ENCODE peak calls at places on chromosomes 11 and 22, in seven cellular contexts. One of them, this sample, is unnamed.

GRCh38 chr11:99351620-99352019 is 330.9 kb downstream of the CNTN5 start:
- DNase-seq in memory B cell: no peak
- DNase-seq in cardiac muscle cell: no peak
- DNase-seq in activated CD4-positive, alpha-beta T cell treated with anti-CD3 and anti-CD28 coated beads, Interleukin-2, amount 50 U/mL, for 48 hours: no peak
- DNase-seq in aorta: no peak
- DNase-seq in activated effector memory CD4-positive, alpha-beta T cell treated with anti-CD3 and anti-CD28 coated beads, Interleukin-2, amount 50 U/mL, for 16 hours: no peak
- DNase-seq in AG10803: no peak
- DNase-seq in this sample: no peak

GRCh38 chr11:44621784-44622183 is 56.3 kb downstream of the CD82 start:
- DNase-seq in cardiac muscle cell: no peak
- DNase-seq in memory B cell: peak
- DNase-seq in activated effector memory CD4-positive, alpha-beta T cell treated with anti-CD3 and anti-CD28 coated beads, Interleukin-2, amount 50 U/mL, for 16 hours: no peak
- DNase-seq in aorta: peak
- DNase-seq in AG10803: no peak
- DNase-seq in activated CD4-positive, alpha-beta T cell treated with anti-CD3 and anti-CD28 coated beads, Interleukin-2, amount 50 U/mL, for 48 hours: no peak
- DNase-seq in this sample: peak

GRCh38 chr11:101582242-101583052 is 1.4 kb downstream of the TRPC6 start:
- DNase-seq in activated CD4-positive, alpha-beta T cell treated with anti-CD3 and anti-CD28 coated beads, Interleukin-2, amount 50 U/mL, for 48 hours: no peak
- DNase-seq in aorta: peak
- DNase-seq in AG10803: no peak
- DNase-seq in memory B cell: no peak
- DNase-seq in cardiac muscle cell: peak
- DNase-seq in activated effector memory CD4-positive, alpha-beta T cell treated with anti-CD3 and anti-CD28 coated beads, Interleukin-2, amount 50 U/mL, for 16 hours: no peak
- DNase-seq in this sample: no peak

GRCh38 chr11:96361778-96362177 is 18.8 kb upstream of the MAML2 start:
- DNase-seq in cardiac muscle cell: no peak
- DNase-seq in memory B cell: no peak
- DNase-seq in AG10803: no peak
- DNase-seq in activated effector memory CD4-positive, alpha-beta T cell treated with anti-CD3 and anti-CD28 coated beads, Interleukin-2, amount 50 U/mL, for 16 hours: no peak
- DNase-seq in aorta: no peak
- DNase-seq in activated CD4-positive, alpha-beta T cell treated with anti-CD3 and anti-CD28 coated beads, Interleukin-2, amount 50 U/mL, for 48 hours: no peak
- DNase-seq in this sample: no peak

GRCh38 chr11:131530411-131530810 is 160.0 kb downstream of the NTM start:
- DNase-seq in memory B cell: no peak
- DNase-seq in AG10803: no peak
- DNase-seq in activated effector memory CD4-positive, alpha-beta T cell treated with anti-CD3 and anti-CD28 coated beads, Interleukin-2, amount 50 U/mL, for 16 hours: no peak
- DNase-seq in activated CD4-positive, alpha-beta T cell treated with anti-CD3 and anti-CD28 coated beads, Interleukin-2, amount 50 U/mL, for 48 hours: no peak
- DNase-seq in aorta: no peak
- DNase-seq in cardiac muscle cell: no peak
- DNase-seq in this sample: no peak

GRCh38 chr22:31044262-31044861 is 36.8 kb upstream of the SMTN start:
- DNase-seq in aorta: peak
- DNase-seq in activated effector memory CD4-positive, alpha-beta T cell treated with anti-CD3 and anti-CD28 coated beads, Interleukin-2, amount 50 U/mL, for 16 hours: no peak
- DNase-seq in AG10803: peak
- DNase-seq in cardiac muscle cell: no peak
- DNase-seq in activated CD4-positive, alpha-beta T cell treated with anti-CD3 and anti-CD28 coated beads, Interleukin-2, amount 50 U/mL, for 48 hours: no peak
- DNase-seq in memory B cell: no peak
- DNase-seq in this sample: peak

GRCh38 chr11:65791719-65792213 is 4.9 kb downstream of the OVOL1 start:
- DNase-seq in aorta: no peak
- DNase-seq in activated effector memory CD4-positive, alpha-beta T cell treated with anti-CD3 and anti-CD28 coated beads, Interleukin-2, amount 50 U/mL, for 16 hours: peak
- DNase-seq in AG10803: no peak
- DNase-seq in memory B cell: no peak
- DNase-seq in cardiac muscle cell: no peak
- DNase-seq in activated CD4-positive, alpha-beta T cell treated with anti-CD3 and anti-CD28 coated beads, Interleukin-2, amount 50 U/mL, for 48 hours: peak
- DNase-seq in this sample: no peak

GRCh38 chr11:15707971-15708370 is 593.2 kb downstream of the INSC start:
- DNase-seq in cardiac muscle cell: no peak
- DNase-seq in activated effector memory CD4-positive, alpha-beta T cell treated with anti-CD3 and anti-CD28 coated beads, Interleukin-2, amount 50 U/mL, for 16 hours: no peak
- DNase-seq in memory B cell: no peak
- DNase-seq in AG10803: no peak
- DNase-seq in aorta: no peak
- DNase-seq in activated CD4-positive, alpha-beta T cell treated with anti-CD3 and anti-CD28 coated beads, Interleukin-2, amount 50 U/mL, for 48 hours: no peak
- DNase-seq in this sample: peak

GRCh38 chr22:33625959-33626358 is 294.3 kb downstream of the LARGE1 start:
- DNase-seq in cardiac muscle cell: no peak
- DNase-seq in aorta: no peak
- DNase-seq in activated CD4-positive, alpha-beta T cell treated with anti-CD3 and anti-CD28 coated beads, Interleukin-2, amount 50 U/mL, for 48 hours: no peak
- DNase-seq in AG10803: no peak
- DNase-seq in activated effector memory CD4-positive, alpha-beta T cell treated with anti-CD3 and anti-CD28 coated beads, Interleukin-2, amount 50 U/mL, for 16 hours: no peak
- DNase-seq in memory B cell: no peak
- DNase-seq in this sample: no peak

GRCh38 chr11:19242184-19242932 is 1.6 kb upstream of the E2F8 start:
- DNase-seq in memory B cell: no peak
- DNase-seq in cardiac muscle cell: no peak
- DNase-seq in aorta: no peak
- DNase-seq in activated effector memory CD4-positive, alpha-beta T cell treated with anti-CD3 and anti-CD28 coated beads, Interleukin-2, amount 50 U/mL, for 16 hours: no peak
- DNase-seq in AG10803: no peak
- DNase-seq in activated CD4-positive, alpha-beta T cell treated with anti-CD3 and anti-CD28 coated beads, Interleukin-2, amount 50 U/mL, for 48 hours: peak
- DNase-seq in this sample: peak

GRCh38 chr11:61545341-61545740 is 35.5 kb downstream of the SYT7 start:
- DNase-seq in AG10803: no peak
- DNase-seq in cardiac muscle cell: no peak
- DNase-seq in activated CD4-positive, alpha-beta T cell treated with anti-CD3 and anti-CD28 coated beads, Interleukin-2, amount 50 U/mL, for 48 hours: no peak
- DNase-seq in aorta: no peak
- DNase-seq in activated effector memory CD4-positive, alpha-beta T cell treated with anti-CD3 and anti-CD28 coated beads, Interleukin-2, amount 50 U/mL, for 16 hours: no peak
- DNase-seq in memory B cell: no peak
- DNase-seq in this sample: no peak

This sample was measured in Right ventricle myocardium superior.